ENCODE peak calls at places on chromosomes 11 and 22, in seven cellular contexts. A is hepatocyte, L is IMR-90, M is A549, T is PC-3, N is fibroblast of lung, B is neuronal stem cell. R is an unnamed sample.

GRCh38 chr11:24622262-24622661 is 125.4 kb downstream of the LUZP2 start:
- DNase-seq in A (no peak), L (no peak), M (no peak), T (no peak), N (no peak), B (no peak), R (no peak)

GRCh38 chr11:2655834-2656622 is 43.8 kb downstream of the KCNQ1OT1 start:
- DNase-seq in A (no peak), L (peak; percentile 51), M (no peak), T (peak; percentile 51), N (peak; percentile 89), B (no peak), R (peak; percentile 50)

GRCh38 chr11:3169952-3170755 is 5.0 kb upstream of the OSBPL5 start:
- DNase-seq in A (no peak), L (peak; percentile 61), M (no peak), T (peak; percentile 34), N (no peak), B (no peak), R (no peak)

GRCh38 chr22:28411125-28411524 is 268.5 kb downstream of the TTC28 start:
- DNase-seq in A (no peak), L (no peak), M (no peak), T (no peak), N (peak; percentile 73), B (no peak), R (no peak)

GRCh38 chr11:75325713-75326438 is 25.6 kb downstream of the ARRB1 start:
- DNase-seq in A (peak; percentile 76), L (peak; percentile 97), M (peak; percentile 83), T (peak; percentile 89), N (peak; percentile 97), B (no peak), R (peak; percentile 91)

GRCh38 chr11:65811764-65812475 is 21.8 kb upstream of the SNX32 start:
- DNase-seq in A (no peak), L (no peak), M (no peak), T (no peak), N (no peak), B (no peak), R (no peak)

GRCh38 chr11:18012314-18012905 is 437 bp downstream of the SERGEF start:
- DNase-seq in A (peak; percentile 30), L (peak; percentile 13), M (peak; percentile 18), T (peak; percentile 30), N (peak; percentile 24), B (no peak), R (peak; percentile 30)

GRCh38 chr22:38720350-38720749 is 14.6 kb downstream of the GTPBP1 start:
- DNase-seq in A (no peak), L (no peak), M (no peak), T (peak; percentile 23), N (no peak), B (no peak), R (no peak)

GRCh38 chr11:92380882-92381281 is 156.3 kb downstream of the FAT3 start:
- DNase-seq in A (no peak), L (peak; percentile 77), M (no peak), T (peak; percentile 34), N (peak; percentile 82), B (no peak), R (peak; percentile 73)

GRCh38 chr11:119616586-119617342 is 112.2 kb downstream of the NECTIN1 start:
- DNase-seq in A (no peak), L (no peak), M (no peak), T (no peak), N (no peak), B (no peak), R (no peak)

GRCh38 chr11:6631356-6631890 is 12.2 kb upstream of the TPP1 start:
- DNase-seq in A (no peak), L (no peak), M (no peak), T (no peak), N (no peak), B (no peak), R (no peak)

GRCh38 chr11:43905788-43906187 is 25.2 kb downstream of the ALKBH3 start:
- DNase-seq in A (no peak), L (peak; percentile 17), M (no peak), T (no peak), N (peak; percentile 58), B (no peak), R (no peak)

GRCh38 chr11:101583180-101584128 is at the start of gene TRPC6:
- DNase-seq in A (peak; percentile 37), L (peak; percentile 47), M (peak; percentile 33), T (no peak), N (peak; percentile 11), B (no peak), R (peak; percentile 7)

GRCh38 chr11:71294846-71295600 is 42.6 kb upstream of the SHANK2 start:
- DNase-seq in A (no peak), L (no peak), M (no peak), T (no peak), N (no peak), B (no peak), R (no peak)

GRCh38 chr22:28780296-28780695 is 7.8 kb downstream of the CCDC117 start:
- DNase-seq in A (no peak), L (no peak), M (no peak), T (no peak), N (no peak), B (no peak), R (no peak)

DNA sequence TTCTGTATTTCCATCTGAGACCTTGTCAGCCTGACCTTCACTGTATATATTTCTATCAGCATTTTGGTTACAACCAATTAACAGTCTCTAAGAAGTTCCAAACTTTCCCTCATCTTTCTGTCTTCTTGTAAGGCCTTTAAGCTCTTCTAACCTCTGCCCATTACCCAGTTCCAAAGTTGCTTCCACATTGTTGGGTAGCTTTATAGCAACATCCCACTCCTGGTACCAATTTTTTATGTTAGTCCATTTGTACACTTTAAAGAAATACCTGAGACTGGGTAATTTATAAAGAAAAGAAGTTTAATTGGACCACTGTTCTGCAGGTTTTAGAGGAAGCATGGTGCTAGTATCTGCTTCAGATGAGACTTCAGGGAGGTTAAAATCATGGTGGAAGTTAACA is 1979.7 kb upstream of the RAG2 start:
- DNase-seq in A (no peak), L (no peak), M (no peak), T (no peak), N (no peak), B (no peak), R (no peak)
- H3K9me3 ChIP-seq in A (no peaks in the 10 kb centered on the region), L (peaks cover 2% of the 10 kb centered on the region), M (peaks cover 6% of the 10 kb centered on the region), T (peaks cover 9% of the 10 kb centered on the region), N (no peaks in the 10 kb centered on the region), B (no peaks in the 10 kb centered on the region), R (peaks cover 4% of the 10 kb centered on the region)

GRCh38 chr11:114278342-114279065 is 17.7 kb upstream of the NNMT start:
- DNase-seq in A (no peak), L (no peak), M (no peak), T (no peak), N (no peak), B (no peak), R (no peak)

GRCh38 chr11:114280696-114281095 is 15.5 kb upstream of the NNMT start:
- DNase-seq in A (peak; percentile 81), L (peak; percentile 85), M (peak; percentile 67), T (peak; percentile 93), N (peak; percentile 90), B (peak; percentile 66), R (peak; percentile 57)

GRCh38 chr11:114277637-114278341 is 18.4 kb upstream of the NNMT start:
- DNase-seq in A (no peak), L (no peak), M (no peak), T (no peak), N (no peak), B (no peak), R (no peak)

GRCh38 chr11:114281388-114281956 is 14.7 kb upstream of the NNMT start:
- DNase-seq in A (no peak), L (no peak), M (no peak), T (peak; percentile 32), N (no peak), B (no peak), R (no peak)

DNA sequence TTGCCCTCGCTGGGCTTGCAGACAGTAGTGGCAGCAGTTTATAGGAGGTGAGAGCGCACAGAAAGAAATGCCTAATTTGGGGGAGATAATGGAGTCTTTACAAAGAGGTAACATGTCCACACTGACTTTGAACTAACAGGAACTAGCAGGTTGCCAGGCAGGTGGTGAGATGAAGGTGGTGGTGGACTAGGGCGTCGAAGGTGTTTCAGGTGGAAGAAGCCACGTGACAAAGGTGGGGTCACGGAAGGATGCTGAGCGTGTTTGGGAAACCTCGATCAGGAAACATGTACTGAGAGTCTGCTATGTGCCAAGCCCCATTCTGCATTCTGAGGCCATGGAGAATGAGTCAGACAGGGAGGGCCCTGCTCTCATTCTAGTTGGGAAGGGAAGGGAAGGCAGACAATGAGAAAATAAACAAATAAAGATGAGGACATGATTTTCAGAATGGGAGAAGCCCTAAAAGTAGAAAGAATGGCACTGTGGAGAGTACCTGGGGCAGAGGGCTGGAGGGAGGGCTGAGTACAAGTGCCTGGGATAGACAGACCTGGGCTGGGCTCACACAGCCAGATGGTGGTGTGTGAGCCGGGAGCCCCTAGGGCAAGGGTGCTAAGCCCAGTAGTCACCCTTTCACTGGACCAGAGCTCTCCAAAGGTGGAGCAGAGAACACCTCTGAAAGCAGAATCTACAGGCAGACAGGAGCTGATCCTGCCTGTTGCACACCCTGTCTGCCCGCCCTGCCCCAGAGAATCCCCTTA is 16.2 kb upstream of the NNMT start:
- DNase-seq in A (no peak), L (peak; percentile 61), M (no peak), T (peak; percentile 75), N (peak; percentile 64), B (no peak), R (peak; percentile 63)
- H3K27ac ChIP-seq in A (no peak overlapping the region), L (no peak overlapping the region), M (peak overlapping the region; percentile 97), T (peak overlapping the region; percentile 24), N (no peak overlapping the region), B (no peak overlapping the region), R (no peak overlapping the region)

DNA sequence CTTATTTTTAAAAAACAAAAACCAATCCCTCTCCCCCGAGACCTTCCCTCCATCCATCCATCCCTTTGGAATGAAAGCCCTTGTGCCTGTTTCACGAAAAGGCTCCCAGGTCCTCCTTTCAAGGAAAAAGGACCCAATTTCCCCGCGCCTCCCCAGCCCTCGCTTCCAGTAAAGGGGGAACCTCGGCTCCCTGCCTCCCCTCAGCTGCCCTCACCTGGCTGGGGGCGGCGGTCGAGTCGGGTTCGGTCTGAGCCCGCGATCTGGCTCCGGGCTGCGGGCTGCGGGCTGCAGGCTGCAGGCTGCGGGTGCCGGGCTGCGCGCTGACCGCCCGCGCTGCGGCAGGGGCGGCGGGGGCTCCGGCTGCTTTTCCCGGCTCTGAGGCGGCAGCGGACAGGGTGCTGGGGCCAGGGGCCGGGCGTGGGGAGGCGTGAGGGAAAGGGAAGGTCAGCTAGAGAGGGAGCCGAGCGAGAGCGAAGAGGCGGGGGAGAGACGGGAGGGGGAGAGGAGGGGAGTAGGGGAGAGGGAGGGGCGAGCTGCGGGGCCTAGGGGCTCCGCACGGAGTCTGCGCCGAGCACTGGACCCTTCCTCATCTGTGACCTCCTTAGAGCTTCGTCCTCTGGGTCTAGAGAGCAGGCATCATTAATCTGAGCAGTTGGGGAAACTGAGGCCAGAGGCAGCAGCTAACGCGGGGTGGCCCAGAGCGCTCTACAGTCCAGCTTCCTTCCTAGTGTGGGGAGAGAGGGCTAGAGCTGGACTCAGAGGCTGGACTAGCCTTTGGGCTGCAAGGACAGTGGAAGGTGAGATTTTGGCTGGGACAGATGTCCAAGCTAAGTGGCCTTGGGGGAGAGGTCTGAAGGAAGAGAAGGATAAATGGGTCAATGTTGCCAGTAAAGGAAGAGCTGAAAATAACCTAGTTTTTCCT is at the start of gene C1QTNF4:
- DNase-seq in A (no peak), L (no peak), M (no peak), T (no peak), N (no peak), B (peak; percentile 31), R (no peak)
- H3K4me2 ChIP-seq in A (peak within 1 kb of the TSS; percentile 90), L (peak within 1 kb of the TSS; percentile 77), M (peak within 1 kb of the TSS; percentile 94), T (peak within 1 kb of the TSS; percentile 60), N (peak within 1 kb of the TSS; percentile 40), B (peak within 1 kb of the TSS; percentile 97), R (peak within 1 kb of the TSS; percentile 83)

DNA sequence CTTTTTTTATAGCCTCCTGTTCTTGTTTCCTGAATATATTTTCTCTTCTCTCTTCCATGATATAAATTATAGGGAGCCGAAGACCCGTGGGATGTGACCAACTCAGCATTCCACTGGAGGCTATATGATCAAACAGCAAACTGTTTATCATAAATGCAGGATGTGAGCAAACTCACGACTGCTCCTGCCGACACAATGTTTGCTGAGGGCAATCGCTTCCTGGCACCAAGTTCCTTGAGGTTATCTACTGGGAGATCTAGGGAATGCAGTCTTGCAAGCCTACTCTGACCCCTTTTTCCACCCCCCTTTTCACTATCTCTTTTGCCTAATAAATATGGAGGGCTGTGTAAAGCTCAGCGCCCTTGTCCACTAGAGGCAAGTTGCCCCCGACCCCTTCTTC is 13.5 kb upstream of the PLAAT4 start:
- DNase-seq in A (no peak), L (no peak), M (no peak), T (peak; percentile 87), N (no peak), B (no peak), R (no peak)
- H3K9me3 ChIP-seq in A (peaks cover 2% of the 10 kb centered on the region), L (peaks cover 3% of the 10 kb centered on the region), M (peaks cover 14% of the 10 kb centered on the region), T (no peaks in the 10 kb centered on the region), N (no peaks in the 10 kb centered on the region), B (no peaks in the 10 kb centered on the region), R (no peaks in the 10 kb centered on the region)